ENCODE peak calls at places on chromosomes 6 and 20, in seven cellular contexts. F is activated gamma-delta T cell treated with Interleukin-2 at 50 U/mL for 16 hours; J is activated naive CD8-positive, alpha-beta T cell treated with anti-CD3 and anti-CD28 coated beads, Interleukin-2, amount 50 U/mL, for 24 hours; O is HT1080; K is anterior cingulate cortex; E is NCI-H1105; Z is ELR. M is an unnamed sample.

GRCh38 chr20:23050847-23051627 is 1.6 kb upstream of the THBD start:
- DNase-seq in Z (peak), J (peak), F (no peak), K (peak), E (no peak), O (peak), M (peak)

GRCh38 chr20:50435397-50436051 is 74.7 kb upstream of the PTPN1 start:
- DNase-seq in K (no peak), E (no peak), O (no peak), F (no peak), Z (no peak), J (no peak), M (no peak)

GRCh38 chr6:110389689-110390382 is 25.5 kb downstream of the DDO start:
- DNase-seq in O (no peak), Z (no peak), E (no peak), K (no peak), J (no peak), F (no peak), M (no peak)

GRCh38 chr20:62815066-62815991 is 1.5 kb upstream of the COL9A3 start:
- DNase-seq in E (no peak), O (peak), K (no peak), J (no peak), F (no peak), Z (peak), M (no peak)

GRCh38 chr6:158439255-158439654 is 120.6 kb upstream of the TMEM181 start:
- DNase-seq in K (no peak), O (no peak), E (no peak), Z (no peak), J (no peak), F (no peak), M (no peak)

GRCh38 chr6:12548526-12548925 is 168.0 kb upstream of the PHACTR1 start:
- DNase-seq in F (no peak), Z (peak), K (no peak), E (no peak), O (no peak), J (no peak), M (no peak)

GRCh38 chr6:149224399-149224798 is 93.1 kb upstream of the TAB2 start:
- DNase-seq in K (no peak), O (no peak), E (no peak), J (no peak), Z (no peak), F (no peak), M (no peak)

GRCh38 chr20:16576219-16576618 is 3.0 kb upstream of the KIF16B start:
- DNase-seq in F (no peak), K (no peak), O (no peak), Z (no peak), J (no peak), E (no peak), M (no peak)

GRCh38 chr6:100084301-100085161 is 90.5 kb upstream of the MCHR2 start:
- DNase-seq in E (no peak), J (no peak), K (no peak), F (no peak), O (no peak), Z (peak), M (no peak)

GRCh38 chr6:148934534-148934933 is 187.7 kb downstream of the UST start:
- DNase-seq in Z (no peak), K (no peak), O (peak), J (no peak), E (no peak), F (no peak), M (no peak)

GRCh38 chr6:106872044-106872443 is 102.5 kb downstream of the CD24 start:
- DNase-seq in O (peak), K (no peak), J (no peak), Z (peak), E (no peak), F (no peak), M (no peak)

GRCh38 chr6:19988555-19988954 is 151.4 kb downstream of the ID4 start:
- DNase-seq in F (no peak), O (no peak), Z (peak), J (no peak), E (no peak), K (no peak), M (no peak)

GRCh38 chr6:26223213-26223612 is 136.0 kb downstream of the HFE start:
- DNase-seq in F (no peak), J (no peak), O (no peak), K (no peak), E (no peak), Z (peak), M (no peak)

GRCh38 chr6:120451508-120451907 is 882.8 kb downstream of the TBC1D32 start:
- DNase-seq in J (no peak), F (no peak), K (no peak), E (no peak), O (no peak), Z (no peak), M (no peak)

GRCh38 chr20:16143596-16143995 is 429.7 kb downstream of the KIF16B start:
- DNase-seq in J (no peak), K (no peak), O (no peak), Z (no peak), F (no peak), E (no peak), M (no peak)

M was measured in mucosa of gallbladder.